ENCODE peak calls at places on chromosomes 6 and 20, in seven cellular contexts. One of them, this sample, is unnamed.

GRCh38 chr20:35117148-35117547 is 24.5 kb upstream of the TRPC4AP start:
- DNase-seq in HuH-7: no peak
- DNase-seq in activated CD4-positive, alpha-beta T cell treated with anti-CD3 and anti-CD28 coated beads for 4 hours: no peak
- DNase-seq in T-helper 9 cell: no peak
- DNase-seq in fibroblast of villous mesenchyme: peak; percentile 16
- DNase-seq in DMS79 treated with DMSO at 0.1 percent for 48 hours: no peak
- DNase-seq in ELR: peak; percentile 79
- DNase-seq in this sample: no peak

GRCh38 chr6:43608310-43608763 is 20.7 kb downstream of the GTPBP2 start:
- DNase-seq in HuH-7: peak; percentile 45
- DNase-seq in activated CD4-positive, alpha-beta T cell treated with anti-CD3 and anti-CD28 coated beads for 4 hours: peak; percentile 36
- DNase-seq in T-helper 9 cell: peak; percentile 48
- DNase-seq in fibroblast of villous mesenchyme: peak; percentile 85
- DNase-seq in DMS79 treated with DMSO at 0.1 percent for 48 hours: peak; percentile 75
- DNase-seq in ELR: peak; percentile 84
- DNase-seq in this sample: peak; percentile 57

GRCh38 chr20:2932497-2932896 is 59.2 kb downstream of the PTPRA start:
- DNase-seq in HuH-7: no peak
- DNase-seq in activated CD4-positive, alpha-beta T cell treated with anti-CD3 and anti-CD28 coated beads for 4 hours: no peak
- DNase-seq in T-helper 9 cell: no peak
- DNase-seq in fibroblast of villous mesenchyme: peak; percentile 10
- DNase-seq in DMS79 treated with DMSO at 0.1 percent for 48 hours: no peak
- DNase-seq in ELR: no peak
- DNase-seq in this sample: no peak

GRCh38 chr20:35582131-35582530 is 33.5 kb upstream of the SPAG4 start:
- DNase-seq in HuH-7: no peak
- DNase-seq in activated CD4-positive, alpha-beta T cell treated with anti-CD3 and anti-CD28 coated beads for 4 hours: no peak
- DNase-seq in T-helper 9 cell: no peak
- DNase-seq in fibroblast of villous mesenchyme: no peak
- DNase-seq in DMS79 treated with DMSO at 0.1 percent for 48 hours: no peak
- DNase-seq in ELR: no peak
- DNase-seq in this sample: no peak

GRCh38 chr20:3174442-3175263 is 1.3 kb upstream of the LZTS3 start:
- DNase-seq in HuH-7: no peak
- DNase-seq in activated CD4-positive, alpha-beta T cell treated with anti-CD3 and anti-CD28 coated beads for 4 hours: no peak
- DNase-seq in T-helper 9 cell: no peak
- DNase-seq in fibroblast of villous mesenchyme: peak; percentile 42
- DNase-seq in DMS79 treated with DMSO at 0.1 percent for 48 hours: no peak
- DNase-seq in ELR: peak; percentile 31
- DNase-seq in this sample: no peak

GRCh38 chr6:70547313-70547712 is 19.4 kb upstream of the SDHAF4 start:
- DNase-seq in HuH-7: peak; percentile 16
- DNase-seq in activated CD4-positive, alpha-beta T cell treated with anti-CD3 and anti-CD28 coated beads for 4 hours: no peak
- DNase-seq in T-helper 9 cell: no peak
- DNase-seq in fibroblast of villous mesenchyme: peak; percentile 16
- DNase-seq in DMS79 treated with DMSO at 0.1 percent for 48 hours: no peak
- DNase-seq in ELR: peak; percentile 25
- DNase-seq in this sample: peak; percentile 9

GRCh38 chr6:11241793-11242201 is 9.3 kb upstream of the NEDD9 start:
- DNase-seq in HuH-7: peak; percentile 68
- DNase-seq in activated CD4-positive, alpha-beta T cell treated with anti-CD3 and anti-CD28 coated beads for 4 hours: no peak
- DNase-seq in T-helper 9 cell: no peak
- DNase-seq in fibroblast of villous mesenchyme: peak; percentile 62
- DNase-seq in DMS79 treated with DMSO at 0.1 percent for 48 hours: no peak
- DNase-seq in ELR: no peak
- DNase-seq in this sample: no peak

GRCh38 chr20:9478801-9479200 is 35.6 kb upstream of the LAMP5 start:
- DNase-seq in HuH-7: no peak
- DNase-seq in activated CD4-positive, alpha-beta T cell treated with anti-CD3 and anti-CD28 coated beads for 4 hours: no peak
- DNase-seq in T-helper 9 cell: no peak
- DNase-seq in fibroblast of villous mesenchyme: peak; percentile 74
- DNase-seq in DMS79 treated with DMSO at 0.1 percent for 48 hours: no peak
- DNase-seq in ELR: no peak
- DNase-seq in this sample: no peak

GRCh38 chr20:4045741-4046140 is 30.4 kb upstream of the RNF24 start:
- DNase-seq in HuH-7: no peak
- DNase-seq in activated CD4-positive, alpha-beta T cell treated with anti-CD3 and anti-CD28 coated beads for 4 hours: no peak
- DNase-seq in T-helper 9 cell: no peak
- DNase-seq in fibroblast of villous mesenchyme: peak; percentile 72
- DNase-seq in DMS79 treated with DMSO at 0.1 percent for 48 hours: no peak
- DNase-seq in ELR: peak; percentile 90
- DNase-seq in this sample: no peak

GRCh38 chr6:135995160-135995898 is 143.8 kb downstream of the PDE7B start:
- DNase-seq in HuH-7: no peak
- DNase-seq in activated CD4-positive, alpha-beta T cell treated with anti-CD3 and anti-CD28 coated beads for 4 hours: no peak
- DNase-seq in T-helper 9 cell: no peak
- DNase-seq in fibroblast of villous mesenchyme: peak; percentile 65
- DNase-seq in DMS79 treated with DMSO at 0.1 percent for 48 hours: no peak
- DNase-seq in ELR: peak; percentile 85
- DNase-seq in this sample: peak; percentile 90

GRCh38 chr20:36856196-36856595 is 19.7 kb upstream of the TLDC2 start:
- DNase-seq in HuH-7: no peak
- DNase-seq in activated CD4-positive, alpha-beta T cell treated with anti-CD3 and anti-CD28 coated beads for 4 hours: no peak
- DNase-seq in T-helper 9 cell: no peak
- DNase-seq in fibroblast of villous mesenchyme: no peak
- DNase-seq in DMS79 treated with DMSO at 0.1 percent for 48 hours: no peak
- DNase-seq in ELR: peak; percentile 84
- DNase-seq in this sample: no peak

GRCh38 chr6:37679539-37680476 is 17.9 kb downstream of the MDGA1 start:
- DNase-seq in HuH-7: no peak
- DNase-seq in activated CD4-positive, alpha-beta T cell treated with anti-CD3 and anti-CD28 coated beads for 4 hours: no peak
- DNase-seq in T-helper 9 cell: no peak
- DNase-seq in fibroblast of villous mesenchyme: no peak
- DNase-seq in DMS79 treated with DMSO at 0.1 percent for 48 hours: no peak
- DNase-seq in ELR: no peak
- DNase-seq in this sample: no peak

GRCh38 chr6:26607434-26608230 is 10.9 kb downstream of the ABT1 start:
- DNase-seq in HuH-7: peak; percentile 58
- DNase-seq in activated CD4-positive, alpha-beta T cell treated with anti-CD3 and anti-CD28 coated beads for 4 hours: peak; percentile 52
- DNase-seq in T-helper 9 cell: no peak
- DNase-seq in fibroblast of villous mesenchyme: peak; percentile 73
- DNase-seq in DMS79 treated with DMSO at 0.1 percent for 48 hours: peak; percentile 4
- DNase-seq in ELR: peak; percentile 81
- DNase-seq in this sample: peak; percentile 58

GRCh38 chr6:161976569-161976968 is 702.7 kb upstream of the AGPAT4 start:
- DNase-seq in HuH-7: no peak
- DNase-seq in activated CD4-positive, alpha-beta T cell treated with anti-CD3 and anti-CD28 coated beads for 4 hours: no peak
- DNase-seq in T-helper 9 cell: no peak
- DNase-seq in fibroblast of villous mesenchyme: no peak
- DNase-seq in DMS79 treated with DMSO at 0.1 percent for 48 hours: no peak
- DNase-seq in ELR: no peak
- DNase-seq in this sample: no peak

GRCh38 chr20:50958733-50959542 is at the start of gene MOCS3:
- DNase-seq in HuH-7: peak; percentile 79
- DNase-seq in activated CD4-positive, alpha-beta T cell treated with anti-CD3 and anti-CD28 coated beads for 4 hours: peak; percentile 81
- DNase-seq in T-helper 9 cell: peak; percentile 73
- DNase-seq in fibroblast of villous mesenchyme: peak; percentile 96
- DNase-seq in DMS79 treated with DMSO at 0.1 percent for 48 hours: no peak
- DNase-seq in ELR: peak; percentile 98
- DNase-seq in this sample: peak; percentile 94

GRCh38 chr20:62200491-62201172 is 17.8 kb downstream of the MTG2 start:
- DNase-seq in HuH-7: no peak
- DNase-seq in activated CD4-positive, alpha-beta T cell treated with anti-CD3 and anti-CD28 coated beads for 4 hours: no peak
- DNase-seq in T-helper 9 cell: no peak
- DNase-seq in fibroblast of villous mesenchyme: no peak
- DNase-seq in DMS79 treated with DMSO at 0.1 percent for 48 hours: no peak
- DNase-seq in ELR: no peak
- DNase-seq in this sample: no peak

GRCh38 chr6:164693934-164694333 is 615.5 kb downstream of the C6orf118 start:
- DNase-seq in HuH-7: no peak
- DNase-seq in activated CD4-positive, alpha-beta T cell treated with anti-CD3 and anti-CD28 coated beads for 4 hours: no peak
- DNase-seq in T-helper 9 cell: no peak
- DNase-seq in fibroblast of villous mesenchyme: no peak
- DNase-seq in DMS79 treated with DMSO at 0.1 percent for 48 hours: no peak
- DNase-seq in ELR: no peak
- DNase-seq in this sample: no peak

GRCh38 chr6:162109466-162110040 is 618.0 kb downstream of the PRKN start:
- DNase-seq in HuH-7: no peak
- DNase-seq in activated CD4-positive, alpha-beta T cell treated with anti-CD3 and anti-CD28 coated beads for 4 hours: no peak
- DNase-seq in T-helper 9 cell: no peak
- DNase-seq in fibroblast of villous mesenchyme: no peak
- DNase-seq in DMS79 treated with DMSO at 0.1 percent for 48 hours: no peak
- DNase-seq in ELR: peak; percentile 39
- DNase-seq in this sample: no peak

GRCh38 chr6:49384913-49385312 is 78.1 kb downstream of the MMUT start:
- DNase-seq in HuH-7: no peak
- DNase-seq in activated CD4-positive, alpha-beta T cell treated with anti-CD3 and anti-CD28 coated beads for 4 hours: no peak
- DNase-seq in T-helper 9 cell: no peak
- DNase-seq in fibroblast of villous mesenchyme: peak; percentile 42
- DNase-seq in DMS79 treated with DMSO at 0.1 percent for 48 hours: no peak
- DNase-seq in ELR: no peak
- DNase-seq in this sample: no peak

GRCh38 chr20:49545572-49545971 is 22.4 kb downstream of the PTGIS start:
- DNase-seq in HuH-7: no peak
- DNase-seq in activated CD4-positive, alpha-beta T cell treated with anti-CD3 and anti-CD28 coated beads for 4 hours: no peak
- DNase-seq in T-helper 9 cell: no peak
- DNase-seq in fibroblast of villous mesenchyme: no peak
- DNase-seq in DMS79 treated with DMSO at 0.1 percent for 48 hours: no peak
- DNase-seq in ELR: peak; percentile 22
- DNase-seq in this sample: no peak

GRCh38 chr6:41477572-41477971 is 68.6 kb upstream of the FOXP4 start:
- DNase-seq in HuH-7: no peak
- DNase-seq in activated CD4-positive, alpha-beta T cell treated with anti-CD3 and anti-CD28 coated beads for 4 hours: no peak
- DNase-seq in T-helper 9 cell: no peak
- DNase-seq in fibroblast of villous mesenchyme: no peak
- DNase-seq in DMS79 treated with DMSO at 0.1 percent for 48 hours: no peak
- DNase-seq in ELR: no peak
- DNase-seq in this sample: no peak

GRCh38 chr6:160247457-160247883 is 11.2 kb downstream of the SLC22A2 start:
- DNase-seq in HuH-7: no peak
- DNase-seq in activated CD4-positive, alpha-beta T cell treated with anti-CD3 and anti-CD28 coated beads for 4 hours: no peak
- DNase-seq in T-helper 9 cell: no peak
- DNase-seq in fibroblast of villous mesenchyme: peak; percentile 76
- DNase-seq in DMS79 treated with DMSO at 0.1 percent for 48 hours: no peak
- DNase-seq in ELR: no peak
- DNase-seq in this sample: no peak

GRCh38 chr6:26087284-26088115 is at the start of gene HFE:
- DNase-seq in HuH-7: peak; percentile 28
- DNase-seq in activated CD4-positive, alpha-beta T cell treated with anti-CD3 and anti-CD28 coated beads for 4 hours: peak; percentile 29
- DNase-seq in T-helper 9 cell: peak; percentile 17
- DNase-seq in fibroblast of villous mesenchyme: peak; percentile 76
- DNase-seq in DMS79 treated with DMSO at 0.1 percent for 48 hours: no peak
- DNase-seq in ELR: peak; percentile 81
- DNase-seq in this sample: peak; percentile 19

GRCh38 chr6:110523461-110524021 is 47.1 kb upstream of the SLC22A16 start:
- DNase-seq in HuH-7: no peak
- DNase-seq in activated CD4-positive, alpha-beta T cell treated with anti-CD3 and anti-CD28 coated beads for 4 hours: no peak
- DNase-seq in T-helper 9 cell: no peak
- DNase-seq in fibroblast of villous mesenchyme: no peak
- DNase-seq in DMS79 treated with DMSO at 0.1 percent for 48 hours: no peak
- DNase-seq in ELR: peak; percentile 52
- DNase-seq in this sample: no peak

GRCh38 chr6:126657556-126658129 is 317.7 kb downstream of the CENPW start:
- DNase-seq in HuH-7: peak; percentile 31
- DNase-seq in activated CD4-positive, alpha-beta T cell treated with anti-CD3 and anti-CD28 coated beads for 4 hours: no peak
- DNase-seq in T-helper 9 cell: no peak
- DNase-seq in fibroblast of villous mesenchyme: peak; percentile 51
- DNase-seq in DMS79 treated with DMSO at 0.1 percent for 48 hours: no peak
- DNase-seq in ELR: peak; percentile 53
- DNase-seq in this sample: peak; percentile 2

GRCh38 chr6:84728602-84729001 is 35.8 kb downstream of the TBX18 start:
- DNase-seq in HuH-7: peak; percentile 10
- DNase-seq in activated CD4-positive, alpha-beta T cell treated with anti-CD3 and anti-CD28 coated beads for 4 hours: no peak
- DNase-seq in T-helper 9 cell: no peak
- DNase-seq in fibroblast of villous mesenchyme: peak; percentile 18
- DNase-seq in DMS79 treated with DMSO at 0.1 percent for 48 hours: no peak
- DNase-seq in ELR: peak; percentile 70
- DNase-seq in this sample: no peak

GRCh38 chr20:13412806-13413445 is 191.9 kb downstream of the ISM1 start:
- DNase-seq in HuH-7: no peak
- DNase-seq in activated CD4-positive, alpha-beta T cell treated with anti-CD3 and anti-CD28 coated beads for 4 hours: no peak
- DNase-seq in T-helper 9 cell: no peak
- DNase-seq in fibroblast of villous mesenchyme: no peak
- DNase-seq in DMS79 treated with DMSO at 0.1 percent for 48 hours: no peak
- DNase-seq in ELR: no peak
- DNase-seq in this sample: no peak

GRCh38 chr6:7213416-7213815 is 99.6 kb downstream of the SSR1 start:
- DNase-seq in HuH-7: no peak
- DNase-seq in activated CD4-positive, alpha-beta T cell treated with anti-CD3 and anti-CD28 coated beads for 4 hours: no peak
- DNase-seq in T-helper 9 cell: no peak
- DNase-seq in fibroblast of villous mesenchyme: no peak
- DNase-seq in DMS79 treated with DMSO at 0.1 percent for 48 hours: no peak
- DNase-seq in ELR: no peak
- DNase-seq in this sample: no peak

GRCh38 chr6:33758807-33759206 is 12.1 kb upstream of the IP6K3 start:
- DNase-seq in HuH-7: no peak
- DNase-seq in activated CD4-positive, alpha-beta T cell treated with anti-CD3 and anti-CD28 coated beads for 4 hours: no peak
- DNase-seq in T-helper 9 cell: no peak
- DNase-seq in fibroblast of villous mesenchyme: peak; percentile 83
- DNase-seq in DMS79 treated with DMSO at 0.1 percent for 48 hours: no peak
- DNase-seq in ELR: no peak
- DNase-seq in this sample: no peak

GRCh38 chr6:21027507-21027906 is 493.2 kb downstream of the CDKAL1 start:
- DNase-seq in HuH-7: no peak
- DNase-seq in activated CD4-positive, alpha-beta T cell treated with anti-CD3 and anti-CD28 coated beads for 4 hours: no peak
- DNase-seq in T-helper 9 cell: no peak
- DNase-seq in fibroblast of villous mesenchyme: no peak
- DNase-seq in DMS79 treated with DMSO at 0.1 percent for 48 hours: no peak
- DNase-seq in ELR: no peak
- DNase-seq in this sample: no peak

GRCh38 chr20:7741866-7742265 is 198.4 kb downstream of the HAO1 start:
- DNase-seq in HuH-7: no peak
- DNase-seq in activated CD4-positive, alpha-beta T cell treated with anti-CD3 and anti-CD28 coated beads for 4 hours: no peak
- DNase-seq in T-helper 9 cell: no peak
- DNase-seq in fibroblast of villous mesenchyme: peak; percentile 26
- DNase-seq in DMS79 treated with DMSO at 0.1 percent for 48 hours: no peak
- DNase-seq in ELR: peak; percentile 63
- DNase-seq in this sample: no peak

GRCh38 chr20:59175861-59176260 is 12.2 kb downstream of the ZNF831 start:
- DNase-seq in HuH-7: no peak
- DNase-seq in activated CD4-positive, alpha-beta T cell treated with anti-CD3 and anti-CD28 coated beads for 4 hours: no peak
- DNase-seq in T-helper 9 cell: no peak
- DNase-seq in fibroblast of villous mesenchyme: no peak
- DNase-seq in DMS79 treated with DMSO at 0.1 percent for 48 hours: no peak
- DNase-seq in ELR: no peak
- DNase-seq in this sample: no peak

GRCh38 chr6:165704001-165704748 is 41.1 kb upstream of the PDE10A start:
- DNase-seq in HuH-7: no peak
- DNase-seq in activated CD4-positive, alpha-beta T cell treated with anti-CD3 and anti-CD28 coated beads for 4 hours: no peak
- DNase-seq in T-helper 9 cell: no peak
- DNase-seq in fibroblast of villous mesenchyme: no peak
- DNase-seq in DMS79 treated with DMSO at 0.1 percent for 48 hours: no peak
- DNase-seq in ELR: no peak
- DNase-seq in this sample: peak; percentile 22

GRCh38 chr6:5532941-5533340 is 271.6 kb downstream of the FARS2 start:
- DNase-seq in HuH-7: no peak
- DNase-seq in activated CD4-positive, alpha-beta T cell treated with anti-CD3 and anti-CD28 coated beads for 4 hours: no peak
- DNase-seq in T-helper 9 cell: no peak
- DNase-seq in fibroblast of villous mesenchyme: no peak
- DNase-seq in DMS79 treated with DMSO at 0.1 percent for 48 hours: no peak
- DNase-seq in ELR: no peak
- DNase-seq in this sample: no peak

GRCh38 chr6:11492444-11493300 is 44.9 kb upstream of the TMEM170B start:
- DNase-seq in HuH-7: no peak
- DNase-seq in activated CD4-positive, alpha-beta T cell treated with anti-CD3 and anti-CD28 coated beads for 4 hours: no peak
- DNase-seq in T-helper 9 cell: no peak
- DNase-seq in fibroblast of villous mesenchyme: peak; percentile 68
- DNase-seq in DMS79 treated with DMSO at 0.1 percent for 48 hours: no peak
- DNase-seq in ELR: no peak
- DNase-seq in this sample: peak; percentile 63

GRCh38 chr6:118710616-118711015 is 59.2 kb upstream of the CEP85L start:
- DNase-seq in HuH-7: no peak
- DNase-seq in activated CD4-positive, alpha-beta T cell treated with anti-CD3 and anti-CD28 coated beads for 4 hours: no peak
- DNase-seq in T-helper 9 cell: no peak
- DNase-seq in fibroblast of villous mesenchyme: no peak
- DNase-seq in DMS79 treated with DMSO at 0.1 percent for 48 hours: no peak
- DNase-seq in ELR: no peak
- DNase-seq in this sample: no peak

GRCh38 chr6:125074120-125074519 is 79.5 kb upstream of the TPD52L1 start:
- DNase-seq in HuH-7: no peak
- DNase-seq in activated CD4-positive, alpha-beta T cell treated with anti-CD3 and anti-CD28 coated beads for 4 hours: no peak
- DNase-seq in T-helper 9 cell: no peak
- DNase-seq in fibroblast of villous mesenchyme: no peak
- DNase-seq in DMS79 treated with DMSO at 0.1 percent for 48 hours: no peak
- DNase-seq in ELR: no peak
- DNase-seq in this sample: no peak

This sample was measured in MV-4-11.